ENCODE peak calls at places on chromosomes 12 and 14, in four cellular contexts. M is right lobe of liver; P is CD4-positive, alpha-beta T cell; S is HCT116. A is an unnamed sample.

GRCh38 chr14:76961631-76962302 is 66.7 kb downstream of the IRF2BPL start:
- DNase-seq in M (peak; percentile 92), P (peak; percentile 87), S (peak; percentile 98), A (peak; percentile 77)

GRCh38 chr12:110199360-110200123 is 75.4 kb downstream of the IFT81 start:
- DNase-seq in M (no peak), P (no peak), S (no peak), A (no peak)

GRCh38 chr12:42039146-42039545 is 105.5 kb downstream of the GXYLT1 start:
- DNase-seq in M (no peak), P (no peak), S (peak; percentile 23), A (no peak)

GRCh38 chr12:48972213-48973021 is 882 bp upstream of the WNT10B start:
- DNase-seq in M (no peak), P (no peak), S (no peak), A (no peak)

GRCh38 chr12:50101663-50102062 is 2.1 kb upstream of the GPD1 start:
- DNase-seq in M (no peak), P (no peak), S (peak; percentile 27), A (no peak)

GRCh38 chr12:12791756-12792346 is 6.4 kb downstream of the APOLD1 start:
- DNase-seq in M (no peak), P (no peak), S (no peak), A (no peak)

GRCh38 chr14:53881161-53881846 is 75.3 kb downstream of the BMP4 start:
- DNase-seq in M (no peak), P (no peak), S (no peak), A (no peak)

GRCh38 chr12:117012189-117012805 is 86.9 kb downstream of the TESC start:
- DNase-seq in M (no peak), P (no peak), S (no peak), A (no peak)

GRCh38 chr12:28068467-28068866 is 95.9 kb upstream of the PTHLH start:
- DNase-seq in M (no peak), P (no peak), S (no peak), A (no peak)

GRCh38 chr14:99325016-99325415 is 53.0 kb upstream of the BCL11B start:
- DNase-seq in M (no peak), P (no peak), S (no peak), A (no peak)

GRCh38 chr14:101854366-101854765 is 92.9 kb downstream of the PPP2R5C start:
- DNase-seq in M (no peak), P (no peak), S (no peak), A (no peak)

GRCh38 chr14:94180655-94181271 is 6.6 kb downstream of the PPP4R4 start:
- DNase-seq in M (no peak), P (no peak), S (peak; percentile 35), A (no peak)

GRCh38 chr14:20631821-20632389 is 9.6 kb downstream of the OR6S1 start:
- DNase-seq in M (peak; percentile 74), P (no peak), S (no peak), A (no peak)

GRCh38 chr14:34051966-34052657 is 101.2 kb upstream of the EGLN3 start:
- DNase-seq in M (no peak), P (no peak), S (peak; percentile 88), A (peak; percentile 85)

GRCh38 chr12:15525414-15525813 is 203.1 kb downstream of the PTPRO start:
- DNase-seq in M (no peak), P (no peak), S (no peak), A (no peak)

GRCh38 chr12:3145036-3145435 is 67.9 kb downstream of the TSPAN9 start:
- DNase-seq in M (peak; percentile 82), P (no peak), S (no peak), A (no peak)

GRCh38 chr14:100078997-100079561 is 13.9 kb downstream of the EVL start:
- DNase-seq in M (no peak), P (peak; percentile 82), S (no peak), A (no peak)

GRCh38 chr12:106249411-106250135 is 1.8 kb upstream of the CKAP4 start:
- DNase-seq in M (peak; percentile 39), P (no peak), S (no peak), A (no peak)

GRCh38 chr12:122106891-122107660 is 28.5 kb downstream of the MLXIP start:
- DNase-seq in M (no peak), P (no peak), S (no peak), A (no peak)

GRCh38 chr14:64502476-64503183 is 1.0 kb downstream of the ZBTB25 start:
- DNase-seq in M (peak; percentile 51), P (no peak), S (no peak), A (no peak)

GRCh38 chr12:6148061-6148460 is 23.6 kb upstream of the VWF start:
- DNase-seq in M (no peak), P (no peak), S (no peak), A (no peak)

GRCh38 chr12:116091579-116091978 is 185.9 kb downstream of the MED13L start:
- DNase-seq in M (no peak), P (no peak), S (no peak), A (no peak)

GRCh38 chr12:58293308-58293983 is 352.1 kb downstream of the ATP23 start:
- DNase-seq in M (no peak), P (no peak), S (no peak), A (no peak)

GRCh38 chr14:73796881-73797539 is 54.6 kb upstream of the PTGR2 start:
- DNase-seq in M (no peak), P (no peak), S (no peak), A (no peak)

GRCh38 chr12:88529531-88530488 is 50.5 kb downstream of the KITLG start:
- DNase-seq in M (no peak), P (no peak), S (no peak), A (no peak)

GRCh38 chr14:91371990-91372375 is 45.6 kb downstream of the CCDC88C start:
- DNase-seq in M (no peak), P (no peak), S (no peak), A (no peak)
- H3K27me3 ChIP-seq in M (no peaks in the 10 kb centered on the region), P (no peaks in the 10 kb centered on the region), S (no peaks in the 10 kb centered on the region), A (no peaks in the 10 kb centered on the region)

DNA sequence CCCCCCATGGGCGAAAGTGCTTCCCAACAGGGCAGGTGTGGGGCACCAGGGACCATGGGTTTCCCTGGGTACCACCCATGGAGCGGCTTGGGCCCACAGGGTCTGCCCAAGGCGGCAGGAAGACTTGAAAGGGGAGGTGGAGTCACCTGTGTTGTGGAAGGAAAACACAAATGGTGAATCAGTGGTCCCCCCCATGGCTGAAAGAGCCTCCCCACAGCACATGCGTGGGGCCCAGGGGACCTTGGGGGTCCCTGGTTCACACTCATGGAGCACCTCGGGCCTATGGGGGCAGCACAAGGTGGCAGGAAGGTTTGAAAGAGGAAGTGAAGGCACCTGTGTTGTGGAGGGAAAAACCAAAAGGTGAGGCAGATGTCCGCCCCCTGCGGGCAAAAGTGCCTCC is 581.9 kb downstream of the ALG10 start:
- DNase-seq in M (no peak), P (no peak), S (no peak), A (no peak)
- H3K9me3 ChIP-seq in M (no peaks in the 10 kb centered on the region), P (peaks cover 72% of the 10 kb centered on the region), S (peaks cover 3% of the 10 kb centered on the region), A (peaks cover 4% of the 10 kb centered on the region)

DNA sequence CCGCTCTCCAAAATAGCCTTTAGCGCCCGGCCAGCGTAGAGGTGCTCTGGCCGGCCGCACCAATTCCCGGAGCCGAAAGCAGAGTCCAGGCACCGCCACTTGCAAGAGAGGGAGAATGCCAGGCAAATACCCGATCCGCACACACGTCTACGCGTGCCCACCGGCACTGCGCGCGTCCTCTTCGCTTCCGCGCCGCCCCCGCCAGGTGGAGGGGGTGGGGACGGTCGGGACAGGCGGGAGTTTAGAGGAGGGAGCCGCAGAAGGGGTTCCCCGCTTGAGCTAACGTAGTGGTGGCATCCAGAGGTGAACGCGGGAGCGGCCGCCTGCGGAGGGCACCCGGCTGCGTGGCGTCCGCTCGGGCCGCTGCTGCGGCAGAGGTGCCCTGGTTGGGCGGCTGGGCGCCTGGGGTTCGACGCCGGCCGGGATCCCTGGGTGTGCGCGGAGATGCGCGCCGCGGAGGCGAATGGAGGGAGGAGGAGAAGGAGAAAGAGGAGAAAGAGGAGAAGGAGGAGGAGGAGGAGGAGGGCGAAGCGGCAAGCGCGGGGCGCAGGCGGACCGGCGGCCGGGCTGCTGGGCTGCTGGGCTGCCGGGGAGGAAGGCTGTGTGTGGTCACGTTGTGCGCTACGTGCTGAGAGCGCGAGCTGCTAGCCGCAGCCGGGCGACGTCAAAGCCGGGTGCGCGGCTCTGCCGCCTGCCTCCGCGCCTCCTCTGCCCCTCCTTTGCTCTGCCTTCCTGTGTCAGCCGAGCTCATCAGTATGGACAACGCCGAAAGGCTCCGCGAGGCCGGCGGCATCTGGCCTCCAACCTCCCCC is at the start of gene MDGA2:
- DNase-seq in M (no peak), P (no peak), S (no peak), A (no peak)
- H3K27me3 ChIP-seq in M (peaks cover 20% of the 10 kb centered on the region), P (peaks cover 49% of the 10 kb centered on the region), S (no peaks in the 10 kb centered on the region), A (peaks cover 44% of the 10 kb centered on the region)

DNA sequence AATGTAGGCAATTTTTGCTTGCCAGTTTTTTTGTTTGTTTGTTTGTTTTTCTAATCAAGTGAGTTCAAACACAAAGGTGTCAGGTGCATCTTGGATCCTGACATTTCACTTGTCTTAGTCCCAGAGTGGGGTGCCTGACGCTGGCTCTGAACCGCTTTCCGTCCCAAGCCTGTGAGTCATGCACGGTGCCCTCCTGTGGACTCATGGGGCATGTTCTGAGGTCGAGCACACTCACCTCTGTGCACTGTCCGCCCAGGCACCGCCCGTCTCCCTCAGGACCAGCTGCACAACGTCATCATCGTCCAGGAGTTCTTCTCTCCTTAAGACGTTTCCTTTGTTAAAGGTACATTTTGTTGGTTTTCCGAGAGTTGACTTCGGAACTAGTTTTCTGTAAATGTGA is 98.2 kb downstream of the GLT1D1 start:
- DNase-seq in M (no peak), P (no peak), S (no peak), A (no peak)
- H3K9me3 ChIP-seq in M (no peaks in the 10 kb centered on the region), P (no peaks in the 10 kb centered on the region), S (no peaks in the 10 kb centered on the region), A (peaks cover 6% of the 10 kb centered on the region)

GRCh38 chr14:61811882-61812346 is 49.7 kb downstream of the SNAPC1 start:
- DNase-seq in M (no peak), P (no peak), S (no peak), A (no peak)
- H3K27me3 ChIP-seq in M (peaks cover 3% of the 10 kb centered on the region), P (peaks cover 44% of the 10 kb centered on the region), S (no peaks in the 10 kb centered on the region), A (peaks cover 44% of the 10 kb centered on the region)

DNA sequence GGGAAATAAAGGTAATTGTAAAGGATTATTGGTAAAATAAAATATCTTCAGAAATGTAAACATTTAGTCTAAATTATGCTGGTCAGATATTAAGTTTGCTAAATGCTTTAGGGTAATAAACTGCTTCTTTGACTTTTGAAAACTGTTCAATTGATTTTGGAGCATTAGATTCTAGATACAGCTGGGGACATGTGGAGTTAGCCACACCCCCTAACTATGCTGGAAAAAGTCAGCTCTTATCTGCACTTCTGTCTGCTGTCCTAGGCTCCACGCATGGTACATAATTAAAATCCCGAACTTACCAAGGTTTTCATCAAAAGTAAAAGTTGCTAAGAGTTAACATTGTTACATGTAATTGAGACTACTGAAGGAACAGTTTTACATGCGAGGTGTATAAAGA is 78.8 kb downstream of the ITPR2 start:
- DNase-seq in M (no peak), P (no peak), S (no peak), A (no peak)
- H3K9me3 ChIP-seq in M (no peaks in the 10 kb centered on the region), P (peaks cover 5% of the 10 kb centered on the region), S (no peaks in the 10 kb centered on the region), A (no peaks in the 10 kb centered on the region)

DNA sequence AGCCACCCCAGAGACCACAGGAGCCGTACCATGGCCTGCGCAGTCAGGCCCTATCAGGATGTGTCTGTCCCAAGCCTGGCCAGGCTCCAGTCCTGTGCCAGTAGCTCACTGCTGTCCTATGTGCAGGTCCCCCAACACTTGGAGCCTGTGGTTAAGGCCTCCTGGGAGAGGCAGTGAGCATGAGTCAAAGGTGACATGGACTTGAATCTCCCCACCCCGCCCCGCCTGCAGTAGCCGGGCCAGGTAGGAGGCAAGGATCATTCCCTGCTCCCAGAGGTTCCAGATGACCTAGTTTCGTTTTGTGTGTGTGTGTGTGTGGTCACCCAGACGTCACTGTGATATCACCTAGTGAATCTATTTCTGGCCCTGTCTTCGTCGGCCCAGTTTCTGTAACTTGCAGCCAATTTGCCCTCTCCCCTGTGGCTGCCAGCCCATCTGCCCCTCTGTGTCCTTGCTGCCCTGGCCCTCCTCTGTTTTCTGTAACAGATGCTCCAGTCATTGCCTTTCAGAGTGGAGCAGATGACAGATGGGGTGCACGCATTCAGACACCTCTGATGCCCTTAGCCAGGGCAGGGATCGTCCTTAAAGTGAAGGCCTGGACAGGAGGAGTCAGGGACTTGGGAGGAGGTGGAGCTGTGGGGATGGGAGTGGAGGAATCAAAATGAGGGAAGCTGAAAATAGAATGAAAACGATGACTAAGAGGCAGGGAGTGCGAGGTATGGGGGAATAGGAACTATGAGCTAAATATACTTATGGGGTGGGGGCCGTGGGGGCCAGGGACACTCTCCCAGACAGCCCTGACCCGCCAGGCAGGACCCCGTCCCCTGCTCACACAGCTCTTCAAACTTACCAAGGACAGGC is 37.4 kb downstream of the SLC6A12 start:
- DNase-seq in M (peak; percentile 89), P (no peak), S (no peak), A (no peak)
- H3K27me3 ChIP-seq in M (no peaks in the 10 kb centered on the region), P (no peaks in the 10 kb centered on the region), S (no peaks in the 10 kb centered on the region), A (peaks cover 22% of the 10 kb centered on the region)

A was measured in keratinocyte.